ENCODE peak calls at places on chromosomes 6 and 20, in ten cellular contexts. G, H, O, T, I, M, K, J, X and Y are unnamed samples.

GRCh38 chr20:63475209-63475608 is 2.8 kb upstream of the KCNQ2 start:
- DNase-seq in G (no peak), H (peak; percentile 81), O (no peak), T (no peak), I (no peak), M (no peak), K (no peak), J (no peak), X (peak; percentile 74), Y (no peak)

GRCh38 chr6:98529364-98529763 is 305.0 kb upstream of the POU3F2 start:
- DNase-seq in G (no peak), H (no peak), O (no peak), T (no peak), I (no peak), M (no peak), K (no peak), J (no peak), X (no peak), Y (no peak)

GRCh38 chr6:12012231-12012565 is at the start of gene HIVEP1:
- DNase-seq in G (no peak), H (peak; percentile 72), O (peak; percentile 40), T (no peak), I (no peak), M (peak; percentile 22), K (no peak), J (no peak), X (no peak), Y (no peak)

GRCh38 chr6:129031051-129031599 is 148.2 kb downstream of the LAMA2 start:
- DNase-seq in G (no peak), H (no peak), O (no peak), T (no peak), I (no peak), M (no peak), K (peak; percentile 73), J (peak; percentile 39), X (peak; percentile 23), Y (no peak)

GRCh38 chr6:44949595-44950201 is 378.4 kb upstream of the RUNX2 start:
- DNase-seq in G (no peak), H (no peak), O (no peak), T (no peak), I (no peak), M (no peak), K (no peak), J (no peak), X (no peak), Y (no peak)

GRCh38 chr6:90347411-90347841 is 50.8 kb upstream of the BACH2 start:
- DNase-seq in G (no peak), H (no peak), O (no peak), T (no peak), I (no peak), M (no peak), K (no peak), J (no peak), X (no peak), Y (no peak)

GRCh38 chr6:10163159-10163962 is 251.5 kb downstream of the TFAP2A start:
- DNase-seq in G (no peak), H (no peak), O (no peak), T (no peak), I (peak; percentile 81), M (no peak), K (no peak), J (no peak), X (no peak), Y (peak; percentile 87)

GRCh38 chr6:20542927-20543602 is 8.8 kb downstream of the CDKAL1 start:
- DNase-seq in G (no peak), H (no peak), O (no peak), T (no peak), I (peak; percentile 94), M (peak; percentile 87), K (peak; percentile 62), J (peak; percentile 43), X (no peak), Y (no peak)

GRCh38 chr20:47561175-47561574 is 59.5 kb downstream of the NCOA3 start:
- DNase-seq in G (no peak), H (no peak), O (no peak), T (no peak), I (no peak), M (no peak), K (no peak), J (no peak), X (no peak), Y (no peak)

GRCh38 chr6:14083262-14083661 is 34.3 kb upstream of the CD83 start:
- DNase-seq in G (no peak), H (no peak), O (no peak), T (no peak), I (no peak), M (no peak), K (no peak), J (no peak), X (no peak), Y (no peak)

GRCh38 chr6:161596807-161597505 is 323.1 kb upstream of the AGPAT4 start:
- DNase-seq in G (no peak), H (no peak), O (no peak), T (no peak), I (no peak), M (peak; percentile 19), K (no peak), J (no peak), X (no peak), Y (no peak)

GRCh38 chr6:89763550-89763949 is 56.0 kb downstream of the MDN1 start:
- DNase-seq in G (no peak), H (no peak), O (no peak), T (no peak), I (no peak), M (no peak), K (no peak), J (peak; percentile 7), X (no peak), Y (no peak)

GRCh38 chr6:44127186-44128019 is at the start of the genes MRPL14 and TMEM63B:
- DNase-seq in G (peak; percentile 87), H (peak; percentile 91), O (peak; percentile 80), T (peak; percentile 89), I (no peak), M (peak; percentile 87), K (peak; percentile 87), J (peak; percentile 54), X (peak; percentile 100), Y (peak; percentile 89)

GRCh38 chr6:109441069-109441816 is 719 bp downstream of the SMPD2 start:
- DNase-seq in G (peak; percentile 28), H (peak; percentile 56), O (peak; percentile 48), T (peak; percentile 40), I (no peak), M (peak; percentile 31), K (peak; percentile 50), J (no peak), X (peak; percentile 52), Y (no peak)

GRCh38 chr20:63680857-63681608 is 15.4 kb upstream of the TNFRSF6B start:
- DNase-seq in G (no peak), H (no peak), O (no peak), T (no peak), I (no peak), M (no peak), K (no peak), J (no peak), X (no peak), Y (no peak)